ENCODE peak calls at places on chromosomes 13 and 19, in ten cellular contexts. T is Peyer's patch; X is body of pancreas; D is B cell; J is endothelial cell; K is BE2C; Y is CD8-positive, alpha-beta T cell; N is OCI-LY7; M is pancreas; W is ovary. U is an unnamed sample.

GRCh38 chr13:77861716-77862115 is 56.9 kb downstream of the EDNRB start:
- DNase-seq in T (no peak), D (no peak), Y (no peak), N (no peak), J (no peak), M (no peak), X (no peak), W (no peak), K (no peak), U (no peak)

GRCh38 chr13:34817246-34817645 is 124.8 kb upstream of the NBEA start:
- DNase-seq in M (no peak), X (no peak), N (no peak), J (no peak), T (no peak), D (no peak), W (no peak), K (no peak), Y (no peak), U (no peak)

GRCh38 chr13:29817604-29818378 is 32.6 kb downstream of the UBL3 start:
- DNase-seq in D (peak), X (no peak), N (peak), M (no peak), Y (no peak), W (no peak), T (no peak), K (no peak), J (no peak), U (peak)

GRCh38 chr13:26208292-26208691 is 13.8 kb downstream of the RNF6 start:
- DNase-seq in D (no peak), Y (no peak), J (no peak), W (no peak), T (no peak), X (no peak), K (no peak), N (no peak), M (no peak), U (no peak)

GRCh38 chr13:75495938-75496337 is 14.0 kb upstream of the TBC1D4 start:
- DNase-seq in X (no peak), N (no peak), M (no peak), Y (no peak), T (no peak), J (no peak), W (no peak), K (no peak), D (no peak), U (no peak)

GRCh38 chr19:11538232-11539036 is at the start of gene CNN1:
- DNase-seq in Y (no peak), N (no peak), T (no peak), D (no peak), X (peak), J (peak), W (peak), M (no peak), K (peak), U (no peak)

GRCh38 chr19:46390121-46390858 is 23.1 kb downstream of the CCDC8 start:
- DNase-seq in X (no peak), M (peak), N (no peak), T (no peak), W (peak), J (no peak), Y (no peak), D (no peak), K (no peak), U (no peak)

GRCh38 chr19:16260160-16260793 is 62.6 kb downstream of the AP1M1 start:
- DNase-seq in W (no peak), Y (no peak), J (no peak), X (no peak), K (no peak), D (no peak), T (no peak), N (peak), M (no peak), U (no peak)

GRCh38 chr13:58300224-58300623 is 668.7 kb downstream of the PCDH17 start:
- DNase-seq in Y (no peak), K (no peak), D (no peak), T (no peak), M (no peak), X (no peak), W (no peak), N (no peak), J (no peak), U (no peak)

GRCh38 chr19:36528921-36529518 is 949 bp upstream of the ZNF260 start:
- DNase-seq in N (peak), M (no peak), K (no peak), J (peak), Y (peak), D (peak), W (peak), T (no peak), X (no peak), U (peak)

GRCh38 chr19:46913852-46914430 is 53.1 kb downstream of the ARHGAP35 start:
- DNase-seq in J (no peak), T (no peak), Y (no peak), D (no peak), X (no peak), W (no peak), M (no peak), N (peak), K (no peak), U (peak)

GRCh38 chr13:62887046-62887445 is 1471.4 kb upstream of the PCDH20 start:
- DNase-seq in X (no peak), M (no peak), N (no peak), J (no peak), W (no peak), T (no peak), K (no peak), Y (no peak), D (no peak), U (no peak)

GRCh38 chr13:101523732-101524131 is 71.3 kb downstream of the ITGBL1 start:
- DNase-seq in T (no peak), Y (no peak), N (no peak), K (no peak), X (no peak), M (no peak), W (no peak), D (no peak), J (no peak), U (no peak)

GRCh38 chr13:41428155-41428554 is 29.2 kb upstream of the RGCC start:
- DNase-seq in N (no peak), W (no peak), D (peak), X (no peak), M (no peak), J (peak), T (no peak), K (no peak), Y (peak), U (peak)

GRCh38 chr13:79470666-79471065 is 10.3 kb upstream of the NDFIP2 start:
- DNase-seq in J (no peak), D (no peak), K (no peak), N (no peak), T (no peak), Y (no peak), X (no peak), M (no peak), W (no peak), U (no peak)

GRCh38 chr19:13492128-13492527 is 14.2 kb downstream of the CACNA1A start:
- DNase-seq in T (no peak), J (no peak), X (no peak), K (no peak), W (no peak), Y (no peak), N (no peak), M (no peak), D (no peak), U (no peak)

GRCh38 chr19:44202470-44202869 is 9.9 kb upstream of the ZNF227 start:
- DNase-seq in K (no peak), W (no peak), N (no peak), X (no peak), D (no peak), M (no peak), Y (no peak), T (no peak), J (no peak), U (no peak)

GRCh38 chr13:42835012-42835411 is 53.6 kb downstream of the FAM216B start:
- DNase-seq in D (no peak), M (no peak), J (no peak), W (no peak), N (no peak), K (no peak), X (no peak), Y (no peak), T (no peak), U (no peak)

GRCh38 chr13:42832341-42833153 is 51.2 kb downstream of the FAM216B start:
- DNase-seq in N (no peak), T (no peak), K (no peak), W (no peak), Y (no peak), D (no peak), J (no peak), X (peak), M (no peak), U (no peak)

DNA sequence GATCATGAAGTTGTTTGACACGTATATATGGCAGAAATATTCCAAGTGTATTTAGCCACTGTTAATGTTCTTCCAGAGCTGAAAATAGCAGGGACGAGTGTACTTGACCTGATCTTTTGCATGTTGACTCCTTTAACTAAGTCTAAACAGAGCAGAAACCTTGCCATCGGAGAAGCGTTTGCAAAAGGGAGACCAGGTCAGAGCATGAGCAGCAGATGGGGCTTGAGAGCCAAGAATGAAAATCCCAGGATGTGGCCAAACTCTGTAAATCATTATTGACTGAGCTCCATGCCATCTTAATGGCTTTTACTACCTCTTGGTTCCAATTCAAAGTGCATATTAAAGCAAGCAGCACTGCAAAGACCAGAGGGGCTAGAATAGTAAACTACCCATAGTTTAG is 55.5 kb downstream of the FAM216B start:
- DNase-seq in Y (no peak), K (peak), M (no peak), J (no peak), N (no peak), X (peak), T (no peak), D (no peak), W (no peak), U (no peak)
- TF ChIP-seq CTCF in Y (no peak), K (peak), M (no peak), J (no peak), N (no peak), X (peak), T (no peak), D (no peak), W (no peak), U (no peak)

GRCh38 chr19:41000310-41000737 is 9.2 kb downstream of the CYP2B6 start:
- DNase-seq in W (no peak), Y (no peak), D (no peak), J (no peak), N (no peak), T (peak), X (peak), M (peak), K (no peak), U (no peak)

GRCh38 chr19:41001243-41001971 is 10.3 kb downstream of the CYP2B6 start:
- DNase-seq in D (no peak), M (no peak), N (no peak), Y (no peak), X (no peak), J (no peak), T (no peak), K (no peak), W (no peak), U (no peak)
- TF ChIP-seq CTCF in D (no peak), M (no peak), N (peak), Y (no peak), X (no peak), J (no peak), T (no peak), K (no peak), W (no peak), U (no peak)

GRCh38 chr13:74299688-74300087 is 165.5 kb upstream of the KLF12 start:
- DNase-seq in D (no peak), W (no peak), T (no peak), N (no peak), K (no peak), Y (no peak), X (no peak), J (no peak), M (no peak), U (no peak)

GRCh38 chr13:74301200-74302063 is 167.2 kb upstream of the KLF12 start:
- DNase-seq in D (no peak), Y (no peak), T (no peak), M (no peak), J (no peak), K (no peak), W (no peak), X (no peak), N (no peak), U (no peak)

DNA sequence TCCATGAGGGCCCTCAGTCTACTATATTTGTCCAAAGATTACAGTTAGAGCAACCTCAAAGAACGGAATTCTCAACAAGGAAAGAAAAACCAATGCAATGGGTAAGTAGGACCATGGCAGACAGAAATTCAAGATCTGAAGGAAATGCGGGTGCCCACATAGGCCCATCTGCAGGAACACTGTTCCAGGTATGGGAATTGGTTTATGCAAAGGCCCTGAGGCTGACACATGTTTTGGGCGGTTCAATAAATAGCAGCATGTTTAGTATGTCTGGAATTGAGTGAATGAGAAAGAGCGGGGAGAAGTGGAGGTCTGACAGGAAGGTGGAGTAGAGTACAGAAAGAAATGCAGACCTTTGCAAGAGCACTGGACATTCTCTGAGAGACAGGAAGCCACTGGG is 164.7 kb upstream of the KLF12 start:
- DNase-seq in D (no peak), W (no peak), K (no peak), M (no peak), X (no peak), J (no peak), T (no peak), Y (no peak), N (no peak), U (no peak)
- TF ChIP-seq CTCF in D (no peak), W (no peak), K (no peak), M (no peak), X (no peak), J (no peak), T (no peak), Y (no peak), N (no peak), U (no peak)

GRCh38 chr19:5183616-5184015 is 157.0 kb downstream of the PTPRS start:
- DNase-seq in X (no peak), T (no peak), M (no peak), W (no peak), J (no peak), K (no peak), Y (no peak), D (no peak), N (no peak), U (no peak)

GRCh38 chr19:5188548-5189317 is 151.9 kb downstream of the PTPRS start:
- DNase-seq in J (no peak), X (no peak), W (no peak), Y (no peak), N (no peak), T (no peak), M (no peak), K (no peak), D (no peak), U (no peak)

GRCh38 chr19:5184930-5185329 is 155.7 kb downstream of the PTPRS start:
- DNase-seq in Y (no peak), D (no peak), N (no peak), X (no peak), M (no peak), K (no peak), W (no peak), J (no peak), T (no peak), U (no peak)

GRCh38 chr19:5189318-5189607 is 151.3 kb downstream of the PTPRS start:
- DNase-seq in W (no peak), N (no peak), J (no peak), M (no peak), D (no peak), T (no peak), Y (no peak), X (no peak), K (no peak), U (no peak)

DNA sequence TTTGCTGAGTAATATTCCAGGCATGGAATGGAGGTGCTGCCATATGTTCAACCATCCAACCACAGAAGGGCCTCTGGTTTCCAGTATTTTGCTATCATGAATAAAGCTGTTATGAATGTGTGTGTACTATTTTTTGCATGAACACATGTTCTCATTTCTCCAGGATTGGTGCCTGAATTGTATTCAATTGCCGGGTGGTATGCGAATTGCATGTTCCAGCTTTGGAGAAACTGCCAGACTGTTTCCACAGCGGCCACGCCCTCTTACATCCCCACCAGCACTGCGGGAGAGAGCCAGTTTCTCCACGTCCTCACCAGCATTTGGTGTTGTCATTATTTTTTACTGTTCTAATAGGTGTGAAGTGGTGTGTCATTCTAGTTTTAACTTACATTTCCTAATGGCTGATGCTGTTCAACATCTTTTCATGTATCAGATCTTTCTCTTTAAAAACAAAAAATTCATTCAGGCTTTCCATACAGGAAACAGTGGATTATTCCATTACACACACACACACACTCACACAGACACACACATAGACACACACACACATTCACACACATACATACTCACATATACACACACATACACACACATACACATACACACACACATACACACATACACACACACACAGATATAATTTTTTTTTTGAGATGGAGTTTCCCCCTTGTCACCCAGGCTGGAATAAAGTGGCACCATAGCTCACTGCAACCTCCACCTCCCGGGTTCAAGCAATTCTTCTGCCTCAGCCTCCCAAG is 154.1 kb downstream of the PTPRS start:
- DNase-seq in K (no peak), D (no peak), J (no peak), W (no peak), M (no peak), N (no peak), Y (no peak), T (no peak), X (no peak), U (no peak)
- TF ChIP-seq CTCF in K (no peak), D (no peak), J (no peak), W (no peak), M (no peak), N (no peak), Y (no peak), T (no peak), X (no peak), U (no peak)